ENCODE peak calls at places on chromosomes 16 and 17, in eight cellular contexts. M, F, O, Q, J, H, R and I are unnamed samples.

GRCh38 chr16:67260426-67261063 is 11.8 kb downstream of the SLC9A5 start:
- DNase-seq in H (no peak), F (peak), R (peak), Q (peak), O (no peak), M (no peak), J (peak), I (peak)

GRCh38 chr17:37848690-37849616 is 75.3 kb upstream of the TBC1D3K start:
- DNase-seq in H (peak), M (no peak), Q (peak), J (no peak), F (no peak), R (no peak), O (no peak), I (peak)

GRCh38 chr17:79042421-79043190 is 18.6 kb downstream of the C1QTNF1 start:
- DNase-seq in M (no peak), J (peak), Q (peak), H (no peak), R (peak), O (peak), F (peak), I (peak)

GRCh38 chr17:77286641-77287431 is 146.1 kb downstream of the SEC14L1 start:
- DNase-seq in M (no peak), F (no peak), R (peak), Q (peak), J (peak), H (no peak), O (no peak), I (peak)

GRCh38 chr17:47693667-47694017 is 319 bp upstream of the TBKBP1 start:
- DNase-seq in J (peak), Q (no peak), M (no peak), F (no peak), O (no peak), H (no peak), R (no peak), I (no peak)

GRCh38 chr16:81394416-81394815 is 50.2 kb upstream of the CMIP start:
- DNase-seq in Q (no peak), R (no peak), M (no peak), J (no peak), O (no peak), H (no peak), F (no peak), I (no peak)

GRCh38 chr16:85306071-85306792 is 194.0 kb upstream of the CIBAR2 start:
- DNase-seq in M (no peak), R (peak), H (peak), Q (peak), O (no peak), J (no peak), F (no peak), I (peak)

GRCh38 chr17:57186231-57187019 is 69.9 kb upstream of the MSI2 start:
- DNase-seq in R (no peak), H (no peak), O (no peak), Q (no peak), F (no peak), J (no peak), M (peak), I (no peak)

GRCh38 chr17:16881239-16881924 is 90.5 kb downstream of the TNFRSF13B start:
- DNase-seq in J (no peak), Q (no peak), F (no peak), M (no peak), O (no peak), R (no peak), H (no peak), I (no peak)

GRCh38 chr16:65071371-65072311 is 50.2 kb downstream of the CDH11 start:
- DNase-seq in J (no peak), O (no peak), M (no peak), F (no peak), R (no peak), Q (peak), H (peak), I (no peak)

GRCh38 chr16:11087691-11088431 is 143.5 kb downstream of the CLEC16A start:
- DNase-seq in J (no peak), M (no peak), O (peak), Q (peak), R (no peak), H (no peak), F (no peak), I (no peak)

GRCh38 chr17:61444831-61445230 is 7.4 kb upstream of the TBX4 start:
- DNase-seq in O (no peak), F (no peak), J (no peak), H (no peak), Q (no peak), M (no peak), R (no peak), I (no peak)

GRCh38 chr17:17455173-17455572 is 21.6 kb upstream of the MED9 start:
- DNase-seq in R (no peak), M (no peak), J (no peak), F (no peak), Q (no peak), H (no peak), O (no peak), I (no peak)

GRCh38 chr17:75503337-75503950 is 11.9 kb downstream of the CASKIN2 start:
- DNase-seq in R (peak), Q (no peak), M (no peak), J (no peak), F (no peak), O (no peak), H (no peak), I (no peak)

GRCh38 chr16:4660454-4661007 is 32.8 kb upstream of the NUDT16L1 start:
- DNase-seq in F (no peak), R (peak), H (peak), M (no peak), Q (peak), O (no peak), J (peak), I (no peak)

GRCh38 chr17:42653179-42654124 is 5.6 kb upstream of the TUBG2 start:
- DNase-seq in O (peak), F (peak), J (peak), Q (peak), R (no peak), M (no peak), H (peak), I (no peak)

GRCh38 chr16:1940273-1941161 is 2.5 kb downstream of the MSRB1 start:
- DNase-seq in J (no peak), F (no peak), O (no peak), H (no peak), Q (no peak), M (no peak), R (no peak), I (no peak)

GRCh38 chr17:82370471-82371332 is 863 bp upstream of the UTS2R start:
- DNase-seq in J (no peak), H (no peak), O (no peak), R (peak), M (no peak), Q (peak), F (no peak), I (no peak)

GRCh38 chr17:826778-827177 is 44.6 kb downstream of the MRM3 start:
- DNase-seq in J (no peak), F (no peak), R (no peak), Q (no peak), M (no peak), H (no peak), O (no peak), I (no peak)

GRCh38 chr17:30571921-30572320 is 94.7 kb downstream of the GOSR1 start:
- DNase-seq in J (no peak), F (no peak), R (no peak), O (no peak), Q (no peak), H (no peak), M (no peak), I (no peak)

GRCh38 chr16:74753180-74753579 is 21.4 kb downstream of the FA2H start:
- DNase-seq in M (no peak), F (no peak), R (no peak), Q (no peak), H (no peak), J (no peak), O (no peak), I (no peak)

GRCh38 chr17:4565209-4566141 is 5.1 kb upstream of the GGT6 start:
- DNase-seq in F (peak), M (peak), O (peak), R (peak), Q (peak), H (no peak), J (peak), I (peak)

GRCh38 chr16:48287239-48287638 is 39.9 kb upstream of the ABCC11 start:
- DNase-seq in H (no peak), F (no peak), R (no peak), Q (no peak), J (no peak), M (no peak), O (no peak), I (no peak)

GRCh38 chr16:3879887-3880564 is 487 bp downstream of the CREBBP start:
- DNase-seq in F (peak), Q (peak), R (peak), H (peak), O (peak), M (no peak), J (peak), I (peak)

GRCh38 chr17:63113167-63113566 is 147.1 kb downstream of the TANC2 start:
- DNase-seq in Q (peak), O (no peak), J (no peak), M (no peak), F (no peak), R (no peak), H (no peak), I (peak)

GRCh38 chr17:5921919-5922318 is 148.3 kb upstream of the WSCD1 start:
- DNase-seq in R (no peak), F (no peak), Q (no peak), M (no peak), J (no peak), H (no peak), O (no peak), I (no peak)

GRCh38 chr17:8846768-8847211 is 20.7 kb downstream of the PIK3R6 start:
- DNase-seq in R (no peak), F (peak), M (no peak), J (no peak), H (no peak), O (no peak), Q (peak), I (peak)

GRCh38 chr17:44314869-44315661 is 6.7 kb downstream of the RUNDC3A start:
- DNase-seq in H (no peak), R (no peak), J (no peak), F (peak), Q (no peak), O (peak), M (no peak), I (peak)